ENCODE peak calls at places on chromosomes 13 and 19, in five cellular contexts. E is IMR-90, C is fibroblast of lung, Q is mesenchymal stem cell, J is pancreas. Y is an unnamed sample.
A peak's percentile ranks its signal among the peaks of the same experiment; 100 is the strongest.

GRCh38 chr13:45718992-45719391 is 16.9 kb downstream of the CBY2 start:
- DNase-seq in E (no peak), C (peak; percentile 44), Q (peak; percentile 24), J (no peak), Y (no peak)

GRCh38 chr13:91296011-91296410 is 51.5 kb upstream of the MIR17HG start:
- DNase-seq in E (no peak), C (no peak), Q (no peak), J (no peak), Y (peak; percentile 39)

GRCh38 chr13:36884235-36884634 is 35.8 kb downstream of the SMAD9 start:
- DNase-seq in E (no peak), C (no peak), Q (no peak), J (no peak), Y (no peak)

GRCh38 chr13:78593652-78594494 is 9.5 kb downstream of the POU4F1 start:
- DNase-seq in E (no peak), C (no peak), Q (no peak), J (no peak), Y (no peak)

GRCh38 chr19:49133621-49134454 is 14.5 kb downstream of the PPFIA3 start:
- DNase-seq in E (peak; percentile 70), C (peak; percentile 20), Q (peak; percentile 54), J (peak; percentile 58), Y (peak; percentile 88)

GRCh38 chr19:7506385-7507328 is 9.2 kb upstream of the ZNF358 start:
- DNase-seq in E (peak; percentile 48), C (peak; percentile 75), Q (peak; percentile 92), J (peak; percentile 85), Y (peak; percentile 99)

GRCh38 chr13:72151241-72151640 is 284.2 kb upstream of the DACH1 start:
- DNase-seq in E (no peak), C (peak; percentile 92), Q (peak; percentile 40), J (no peak), Y (no peak)

GRCh38 chr13:78121459-78122348 is 203.1 kb upstream of the EDNRB start:
- DNase-seq in E (peak; percentile 70), C (peak; percentile 49), Q (peak; percentile 61), J (no peak), Y (peak; percentile 37)

GRCh38 chr19:16327911-16328823 is 3.5 kb downstream of the KLF2 start:
- DNase-seq in E (peak; percentile 86), C (peak; percentile 41), Q (peak; percentile 92), J (no peak), Y (peak; percentile 27)

GRCh38 chr19:42113641-42114348 is 18.5 kb downstream of the POU2F2 start:
- DNase-seq in E (peak; percentile 99), C (peak; percentile 98), Q (peak; percentile 98), J (peak; percentile 33), Y (no peak)

GRCh38 chr19:1690570-1691307 is 38.3 kb upstream of the TCF3 start:
- DNase-seq in E (no peak), C (no peak), Q (peak; percentile 17), J (no peak), Y (peak; percentile 46)

GRCh38 chr13:35882722-35883497 is 248.3 kb downstream of the DCLK1 start:
- DNase-seq in E (peak; percentile 47), C (no peak), Q (peak; percentile 5), J (no peak), Y (no peak)

GRCh38 chr13:99191900-99192399 is 8.7 kb upstream of the UBAC2 start:
- DNase-seq in E (peak; percentile 74), C (peak; percentile 36), Q (no peak), J (no peak), Y (peak; percentile 58)

GRCh38 chr13:101567841-101568240 is 115.4 kb downstream of the ITGBL1 start:
- DNase-seq in E (no peak), C (no peak), Q (no peak), J (no peak), Y (no peak)

GRCh38 chr19:28351761-28352160 is 861.2 kb downstream of the UQCRFS1 start:
- DNase-seq in E (no peak), C (peak; percentile 61), Q (no peak), J (no peak), Y (no peak)

GRCh38 chr13:105847532-105848295 is 687.7 kb downstream of the EFNB2 start:
- DNase-seq in E (peak; percentile 12), C (peak; percentile 89), Q (peak; percentile 1), J (no peak), Y (no peak)

GRCh38 chr19:2048959-2049740 is 1.9 kb downstream of the MKNK2 start:
- DNase-seq in E (no peak), C (no peak), Q (peak; percentile 45), J (peak; percentile 52), Y (no peak)

GRCh38 chr13:102948006-102948405 is 102.2 kb downstream of the ERCC5 start:
- DNase-seq in E (no peak), C (peak; percentile 5), Q (no peak), J (no peak), Y (peak; percentile 51)

GRCh38 chr19:32202244-32202643 is 143.2 kb upstream of the ZNF507 start:
- DNase-seq in E (no peak), C (no peak), Q (no peak), J (no peak), Y (no peak)

GRCh38 chr19:39915848-39916215 is 18.6 kb downstream of the FCGBP start:
- DNase-seq in E (no peak), C (no peak), Q (no peak), J (no peak), Y (no peak)

GRCh38 chr13:51961493-51962403 is 49.5 kb downstream of the ATP7B start:
- DNase-seq in E (no peak), C (no peak), Q (no peak), J (no peak), Y (no peak)

GRCh38 chr13:61146158-61146557 is 269.5 kb downstream of the PCDH20 start:
- DNase-seq in E (no peak), C (no peak), Q (no peak), J (no peak), Y (no peak)

GRCh38 chr13:30766957-30767603 is 31.7 kb downstream of the ALOX5AP start:
- DNase-seq in E (no peak), C (peak; percentile 20), Q (no peak), J (no peak), Y (peak; percentile 71)

GRCh38 chr13:36710396-36710795 is 36.6 kb downstream of the SERTM1 start:
- DNase-seq in E (no peak), C (no peak), Q (no peak), J (no peak), Y (no peak)

GRCh38 chr13:80249906-80250513 is 90.9 kb downstream of the SPRY2 start:
- DNase-seq in E (no peak), C (no peak), Q (no peak), J (no peak), Y (no peak)

GRCh38 chr19:37551123-37551993 is 43.2 kb downstream of the ZNF571 start:
- DNase-seq in E (peak; percentile 44), C (peak; percentile 71), Q (no peak), J (no peak), Y (peak; percentile 29)

GRCh38 chr13:30905932-30906383 is at the start of gene MEDAG:
- DNase-seq in E (peak; percentile 57), C (peak; percentile 82), Q (peak; percentile 52), J (no peak), Y (no peak)

DNA sequence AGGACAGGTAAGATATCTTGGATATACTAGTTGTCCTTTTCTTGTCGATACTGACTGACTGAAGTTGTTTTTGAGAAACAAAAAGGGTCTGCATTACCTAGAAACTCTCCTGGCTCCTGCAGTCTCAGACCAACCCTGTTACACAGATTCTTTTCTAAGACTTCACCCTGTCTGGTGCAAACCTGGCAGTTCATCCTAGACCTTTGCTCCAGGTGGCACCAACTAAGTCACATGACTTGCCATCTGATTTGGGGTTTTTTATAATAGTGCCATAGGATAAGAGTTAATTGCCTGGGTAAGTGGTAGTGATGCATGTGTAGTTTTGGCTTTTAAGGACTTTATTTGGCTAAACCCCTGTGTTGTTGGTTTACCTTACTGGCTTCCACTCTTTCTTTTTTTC is 14.3 kb downstream of the CHAMP1 start:
- DNase-seq in E (no peak), C (no peak), Q (no peak), J (no peak), Y (peak; percentile 85)
- H3K4me3 ChIP-seq in E (no peak overlapping the region), C (no peak overlapping the region), Q (no peak overlapping the region), J (no peak overlapping the region), Y (no peak overlapping the region)

DNA sequence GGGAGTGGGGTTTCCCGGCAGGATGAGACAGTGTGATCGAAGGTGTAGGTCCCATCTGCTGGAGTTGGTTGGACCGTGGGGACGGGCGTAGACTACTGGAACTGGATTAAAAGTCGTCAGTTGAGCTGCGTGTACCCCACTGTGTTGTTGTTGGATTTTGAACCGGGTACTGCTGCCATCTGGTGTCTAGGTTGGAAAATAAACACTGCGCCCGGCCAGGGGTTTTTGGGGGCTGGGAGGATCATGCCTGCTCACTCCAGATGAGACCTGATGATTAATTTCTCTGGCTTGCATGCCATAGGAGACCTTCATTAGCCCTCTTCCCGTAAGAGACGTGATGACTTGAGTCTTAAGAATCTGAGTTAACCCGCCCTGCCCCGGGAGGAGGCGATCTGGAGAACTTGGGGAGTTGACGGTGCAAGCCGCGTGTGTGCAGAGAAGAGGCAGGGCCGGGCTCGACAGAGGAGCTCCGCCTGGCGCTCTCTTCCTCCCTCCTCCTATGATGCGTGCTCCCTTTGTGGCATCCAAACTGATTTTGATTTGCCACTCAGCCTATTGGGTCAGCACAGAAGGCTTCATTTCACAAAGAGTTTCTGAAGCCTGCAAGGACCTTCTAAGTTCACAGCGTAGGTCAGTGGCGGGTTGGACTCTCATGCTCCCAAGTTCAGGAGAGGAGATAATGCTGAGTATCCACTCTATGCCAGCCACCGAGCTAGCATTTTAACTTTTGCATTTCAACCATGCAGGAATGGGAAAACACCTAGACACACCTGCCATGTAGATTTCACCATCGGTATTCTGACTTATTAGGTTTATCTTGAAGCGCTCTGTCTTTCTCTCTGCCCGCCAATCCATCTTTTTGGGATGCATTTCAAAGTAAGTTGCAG is 2.7 kb downstream of the UHRF1 start:
- DNase-seq in E (peak; percentile 100), C (peak; percentile 100), Q (peak; percentile 99), J (no peak), Y (peak; percentile 62)
- H3K27ac ChIP-seq in E (peak overlapping the region; percentile 91), C (peak overlapping the region; percentile 90), Q (peak overlapping the region; percentile 90), J (no peak overlapping the region), Y (no peak overlapping the region)

GRCh38 chr13:49997935-49998334 is 1.1 kb downstream of the TRIM13 start:
- DNase-seq in E (no peak), C (no peak), Q (no peak), J (no peak), Y (peak; percentile 11)
- H3K4me1 ChIP-seq in E (peaks cover 4% of the 10 kb centered on the region), C (peaks cover 7% of the 10 kb centered on the region), Q (peaks cover 8% of the 10 kb centered on the region), J (peaks cover 24% of the 10 kb centered on the region), Y (peaks cover 2% of the 10 kb centered on the region)

GRCh38 chr13:23159205-23159586 is 21.6 kb upstream of the SGCG start:
- DNase-seq in E (peak; percentile 13), C (peak; percentile 12), Q (no peak), J (no peak), Y (peak; percentile 9)
- H3K4me3 ChIP-seq in E (no peak overlapping the region), C (peak overlapping the region; percentile 72), Q (peak overlapping the region; percentile 68), J (no peak overlapping the region), Y (no peak overlapping the region)